ENCODE peak calls at places on chromosomes 12 and 14, in nine cellular contexts. A is OCI-LY7, Z is HCT116, Y is MM.1S, W is GM23248, F is neural progenitor cell, V is PC-3, O is hepatocyte, U is SK-N-SH. L is an unnamed sample. For H3K4me1, the result is how much of the 10 kb centered on the place peaks cover.

GRCh38 chr12:19120795-19121194 is 8.7 kb upstream of the PLEKHA5 start:
- DNase-seq in A (no peak), Z (no peak), Y (no peak), W (peak), F (no peak), V (peak), O (no peak), U (no peak), L (no peak)

GRCh38 chr12:76020281-76020680 is 11.3 kb downstream of the PHLDA1 start:
- DNase-seq in A (no peak), Z (peak), Y (no peak), W (peak), F (no peak), V (peak), O (no peak), U (no peak), L (no peak)

GRCh38 chr12:47954467-47955045 is 8.8 kb upstream of the TMEM106C start:
- DNase-seq in A (no peak), Z (no peak), Y (no peak), W (no peak), F (no peak), V (peak), O (peak), U (no peak), L (no peak)

GRCh38 chr12:130832561-130833209 is 6.4 kb downstream of the STX2 start:
- DNase-seq in A (no peak), Z (no peak), Y (no peak), W (peak), F (no peak), V (peak), O (peak), U (no peak), L (no peak)

GRCh38 chr14:96368534-96368933 is 5.2 kb downstream of the GSKIP start:
- DNase-seq in A (no peak), Z (no peak), Y (no peak), W (no peak), F (no peak), V (no peak), O (no peak), U (no peak), L (peak)

GRCh38 chr12:989751-990278 is 1.2 kb upstream of the ERC1 start:
- DNase-seq in A (peak), Z (no peak), Y (no peak), W (peak), F (peak), V (peak), O (peak), U (peak), L (no peak)

GRCh38 chr12:116390656-116391335 is 113.3 kb upstream of the MED13L start:
- DNase-seq in A (no peak), Z (no peak), Y (no peak), W (peak), F (no peak), V (peak), O (no peak), U (no peak), L (no peak)

GRCh38 chr12:79933580-79934264 is 1.2 kb downstream of the PPP1R12A start:
- DNase-seq in A (peak), Z (no peak), Y (peak), W (peak), F (peak), V (peak), O (no peak), U (peak), L (no peak)

GRCh38 chr12:122909442-122910288 is 13.7 kb upstream of the VPS37B start:
- DNase-seq in A (no peak), Z (no peak), Y (no peak), W (no peak), F (peak), V (no peak), O (no peak), U (peak), L (peak)

GRCh38 chr12:25625146-25625545 is 72.1 kb upstream of the LMNTD1 start:
- DNase-seq in A (no peak), Z (no peak), Y (no peak), W (no peak), F (no peak), V (no peak), O (no peak), U (no peak), L (no peak)

GRCh38 chr12:25623816-25624215 is 70.7 kb upstream of the LMNTD1 start:
- DNase-seq in A (no peak), Z (no peak), Y (no peak), W (peak), F (no peak), V (no peak), O (no peak), U (no peak), L (no peak)

DNA sequence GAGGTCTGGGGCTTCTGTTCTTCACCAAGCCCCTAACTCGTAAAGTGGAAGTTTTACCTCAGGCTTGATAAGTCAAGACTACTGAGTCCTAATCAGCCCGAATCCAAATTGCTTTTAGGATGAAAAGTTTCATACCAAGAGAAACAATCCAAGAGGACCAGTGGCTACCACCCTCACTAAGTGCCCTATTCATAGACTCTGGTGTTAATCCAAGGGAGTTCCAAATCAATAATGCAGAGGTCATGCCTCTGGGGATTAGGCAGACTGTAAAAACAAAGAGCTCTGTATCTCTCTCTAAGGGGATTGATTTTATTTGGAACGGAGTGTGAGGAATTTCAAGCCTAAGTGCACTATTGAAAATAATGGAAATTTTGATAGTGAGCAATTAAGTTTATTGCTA is 76.3 kb upstream of the LMNTD1 start:
- DNase-seq in A (no peak), Z (no peak), Y (no peak), W (no peak), F (peak), V (no peak), O (no peak), U (no peak), L (no peak)
- H3K4me1 ChIP-seq in A (under half), Z (under half), Y (under half), W (under half), F (under half), V (under half), O (under half), U (under half), L (under half)

GRCh38 chr14:92039073-92039719 is 663 bp downstream of the TRIP11 start:
- DNase-seq in A (no peak), Z (peak), Y (no peak), W (peak), F (peak), V (peak), O (peak), U (peak), L (peak)
- TF ChIP-seq EZH2phosphoT487 in A (no peak), Z (no peak), Y (no peak), W (no peak), F (no peak), V (no peak), O (no peak), U (no peak), L (no peak)

GRCh38 chr12:54424232-54424631 is 5.2 kb upstream of the ITGA5 start:
- DNase-seq in A (no peak), Z (no peak), Y (no peak), W (peak), F (no peak), V (no peak), O (no peak), U (no peak), L (no peak)
- H3K4me1 ChIP-seq in A (under half), Z (under half), Y (under half), W (half or more), F (under half), V (half or more), O (under half), U (under half), L (under half)

DNA sequence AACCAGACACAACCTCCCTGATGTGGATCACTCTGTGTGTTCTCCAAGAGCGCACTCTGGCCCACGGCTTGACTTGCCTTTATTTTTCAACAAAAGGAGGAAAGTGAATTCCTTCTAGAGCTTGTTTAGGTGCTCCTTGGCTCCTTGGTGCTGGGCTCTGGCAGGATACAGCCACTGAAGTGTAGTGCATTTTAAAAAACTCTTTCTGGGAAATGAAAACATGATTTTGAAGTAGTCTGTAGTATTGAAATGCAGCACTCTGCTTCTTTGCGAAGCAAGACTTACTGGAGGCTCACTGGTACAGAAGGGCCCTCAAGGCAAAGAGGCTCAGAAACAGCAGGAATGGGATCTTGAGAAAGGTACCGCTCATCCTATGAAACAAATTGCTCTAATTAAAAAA is 81.6 kb downstream of the PTCSC3 start:
- DNase-seq in A (no peak), Z (no peak), Y (no peak), W (no peak), F (no peak), V (no peak), O (no peak), U (no peak), L (no peak)
- TF ChIP-seq EZH2phosphoT487 in A (no peak), Z (no peak), Y (no peak), W (no peak), F (no peak), V (no peak), O (no peak), U (no peak), L (no peak)

DNA sequence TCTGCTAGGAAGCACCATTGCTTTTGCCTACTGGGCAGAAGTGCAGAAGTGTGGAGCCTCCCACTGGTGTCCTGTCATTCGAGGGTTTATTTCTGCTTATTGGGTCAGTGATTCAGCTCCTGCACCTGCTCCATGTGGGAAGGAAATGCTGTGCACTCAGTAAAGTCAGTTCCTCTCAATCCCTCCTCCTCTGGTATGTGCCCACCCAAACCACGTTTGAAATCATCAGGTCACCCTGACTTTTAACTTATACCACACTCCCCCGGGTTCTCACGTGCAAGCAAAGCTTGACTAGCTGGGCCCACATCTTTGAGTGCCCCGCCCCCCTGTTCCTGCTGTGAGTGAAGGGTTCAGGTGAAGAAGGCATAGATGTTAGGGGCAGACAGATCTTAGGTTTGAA is 223.8 kb downstream of the CHST11 start:
- DNase-seq in A (no peak), Z (no peak), Y (no peak), W (no peak), F (no peak), V (no peak), O (no peak), U (no peak), L (no peak)
- H3K4me1 ChIP-seq in A (under half), Z (under half), Y (under half), W (under half), F (under half), V (under half), O (under half), U (under half), L (under half)

DNA sequence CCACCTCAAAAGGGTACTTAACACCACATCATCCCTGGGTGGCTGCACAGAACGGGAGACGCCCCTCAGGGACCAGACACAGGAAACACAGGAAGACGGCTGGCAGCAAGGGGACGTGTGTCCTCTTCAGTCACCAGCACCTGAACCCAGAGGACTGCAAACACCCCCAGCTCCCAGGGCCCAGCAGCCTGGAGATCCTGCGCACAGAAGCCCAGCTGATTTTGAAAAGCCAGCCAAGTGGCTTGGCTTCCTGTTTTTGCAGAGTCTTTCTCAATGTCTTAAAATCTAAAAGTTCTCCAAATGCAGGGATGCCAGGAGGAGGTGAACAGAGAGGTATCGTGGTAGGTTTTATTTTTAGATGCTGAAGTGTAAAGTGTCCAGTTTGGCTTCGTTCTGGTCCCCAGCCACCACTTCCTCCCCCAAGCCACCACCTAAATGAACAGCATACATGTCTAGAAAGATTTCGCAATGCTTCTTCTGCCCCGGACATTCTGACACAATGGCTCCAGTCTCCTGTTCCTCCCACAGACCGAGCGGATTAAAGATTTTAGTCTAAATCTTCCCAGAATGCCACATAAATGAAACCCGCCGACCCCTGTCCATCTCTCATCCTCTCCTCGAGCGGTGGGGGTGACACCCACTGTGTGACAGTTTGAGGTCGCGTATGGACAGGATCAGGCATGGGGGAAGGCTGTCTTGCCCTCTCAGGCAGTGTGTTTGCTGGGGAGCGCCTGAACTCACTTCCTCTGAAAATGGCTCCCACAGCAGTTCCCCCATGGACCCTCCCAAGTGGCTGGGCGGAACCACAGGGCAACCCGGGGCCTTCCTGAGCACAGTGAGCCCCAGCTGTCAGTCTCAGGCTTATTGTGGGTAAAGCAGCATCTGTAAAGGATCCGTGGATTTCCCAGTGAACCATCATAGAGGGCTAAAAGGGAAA is 41.6 kb downstream of the ITPK1 start:
- DNase-seq in A (peak), Z (no peak), Y (no peak), W (peak), F (no peak), V (no peak), O (no peak), U (no peak), L (no peak)
- TF ChIP-seq EZH2phosphoT487 in A (no peak), Z (no peak), Y (no peak), W (no peak), F (no peak), V (no peak), O (no peak), U (no peak), L (no peak)

GRCh38 chr12:58886474-58886873 is 33.8 kb downstream of the LRIG3 start:
- DNase-seq in A (no peak), Z (no peak), Y (no peak), W (no peak), F (no peak), V (no peak), O (no peak), U (no peak), L (no peak)
- H3K4me1 ChIP-seq in A (under half), Z (under half), Y (under half), W (under half), F (under half), V (under half), O (under half), U (under half), L (under half)

DNA sequence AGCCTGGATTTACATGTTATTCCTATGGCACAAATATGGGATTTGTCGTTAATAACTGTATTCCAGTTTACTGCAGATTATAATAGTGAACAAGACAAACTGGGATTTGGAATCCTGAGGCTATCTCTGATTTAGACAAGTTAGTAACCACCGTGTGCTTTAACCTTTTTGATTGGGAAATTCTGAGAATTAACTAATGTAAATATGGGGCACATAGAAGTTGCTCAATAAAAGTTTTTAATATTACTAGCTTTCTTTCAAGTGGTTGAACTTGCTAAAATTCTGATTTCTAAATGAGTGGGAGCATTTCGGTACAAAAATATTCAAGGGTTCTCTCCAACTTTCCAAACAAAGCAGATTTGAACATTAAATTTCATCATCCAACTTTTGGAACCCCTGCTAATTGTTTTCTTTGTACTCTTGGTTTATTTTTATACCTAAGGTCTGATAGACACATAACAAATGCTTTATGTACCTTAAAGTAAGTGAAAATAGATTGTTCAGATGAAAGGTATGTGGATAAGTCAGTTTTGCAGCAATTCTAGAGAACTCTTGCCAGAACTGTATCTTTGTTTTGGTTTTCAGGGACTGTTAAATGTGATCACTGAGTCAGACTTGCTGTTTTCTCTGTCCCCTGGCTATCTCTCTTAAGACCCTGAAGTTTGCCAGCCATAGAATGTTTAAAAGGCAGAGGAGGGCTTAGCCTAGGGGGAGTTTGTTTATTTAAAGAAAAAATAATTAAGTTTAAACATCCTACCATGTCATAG is 57.5 kb downstream of the FRS2 start:
- DNase-seq in A (no peak), Z (no peak), Y (no peak), W (peak), F (no peak), V (peak), O (peak), U (no peak), L (no peak)
- TF ChIP-seq EZH2phosphoT487 in A (no peak), Z (no peak), Y (no peak), W (no peak), F (no peak), V (no peak), O (no peak), U (no peak), L (no peak)

GRCh38 chr14:50823763-50824636 is 7.0 kb downstream of the NIN start:
- DNase-seq in A (peak), Z (no peak), Y (no peak), W (no peak), F (no peak), V (no peak), O (no peak), U (no peak), L (peak)
- H3K4me1 ChIP-seq in A (half or more), Z (under half), Y (under half), W (under half), F (under half), V (under half), O (under half), U (under half), L (half or more)

L was measured in GM23338.